ENCODE peak calls at places on chromosomes 2 and 18, in seven cellular contexts. Q, X, R, I, W, F and K are unnamed samples. For H3K4me1, the result is how much of the 10 kb centered on the place peaks cover.

GRCh38 chr2:174759381-174760064 is 4.7 kb downstream of the CHRNA1 start:
- DNase-seq in I (no peak), X (no peak), W (no peak), R (no peak), Q (no peak), F (no peak), K (no peak)

GRCh38 chr2:46381263-46381849 is 84.1 kb downstream of the EPAS1 start:
- DNase-seq in R (no peak), F (no peak), W (no peak), X (no peak), I (no peak), Q (peak), K (no peak)

GRCh38 chr2:171957061-171957460 is 34.8 kb downstream of the HAT1 start:
- DNase-seq in Q (no peak), X (no peak), F (peak), R (no peak), I (no peak), W (no peak), K (no peak)

GRCh38 chr18:57837917-57838548 is 34.9 kb upstream of the ATP8B1 start:
- DNase-seq in W (no peak), R (no peak), X (peak), F (no peak), I (no peak), Q (peak), K (peak)

GRCh38 chr18:70216788-70217187 is 11.3 kb upstream of the RTTN start:
- DNase-seq in W (no peak), Q (peak), I (no peak), F (no peak), X (no peak), R (no peak), K (no peak)

GRCh38 chr2:177592397-177592796 is 199.8 kb downstream of the AGPS start:
- DNase-seq in R (no peak), X (no peak), I (no peak), F (no peak), W (no peak), Q (no peak), K (no peak)

GRCh38 chr18:13136689-13137040 is 81.9 kb upstream of the LDLRAD4 start:
- DNase-seq in Q (no peak), W (no peak), I (no peak), F (no peak), X (no peak), R (no peak), K (peak)

GRCh38 chr2:168427451-168427850 is 28.6 kb upstream of the CERS6 start:
- DNase-seq in Q (peak), F (no peak), W (no peak), I (no peak), X (no peak), R (no peak), K (no peak)

GRCh38 chr2:134348239-134348638 is 94.4 kb downstream of the MGAT5 start:
- DNase-seq in I (no peak), X (no peak), F (no peak), Q (peak), R (no peak), W (no peak), K (no peak)

GRCh38 chr2:230877131-230877736 is 12.5 kb downstream of the ITM2C start:
- DNase-seq in X (peak), Q (no peak), R (no peak), F (no peak), I (no peak), W (no peak), K (no peak)

GRCh38 chr2:104746299-104746698 is 107.6 kb upstream of the POU3F3 start:
- DNase-seq in R (no peak), F (no peak), I (no peak), Q (no peak), W (no peak), X (no peak), K (no peak)

GRCh38 chr2:26401739-26402541 is at the start of gene DRC1:
- DNase-seq in R (peak), F (no peak), Q (peak), W (no peak), I (peak), X (no peak), K (peak)

GRCh38 chr18:47944972-47945843 is 14.7 kb upstream of the SMAD2 start:
- DNase-seq in X (no peak), Q (peak), W (no peak), R (peak), I (no peak), F (peak), K (no peak)

GRCh38 chr2:198371902-198372611 is 567.7 kb downstream of the PLCL1 start:
- DNase-seq in R (no peak), W (no peak), I (no peak), Q (no peak), F (no peak), X (no peak), K (no peak)

GRCh38 chr2:18149660-18150246 is 271.3 kb downstream of the KCNS3 start:
- DNase-seq in I (no peak), Q (peak), W (peak), R (no peak), X (no peak), F (peak), K (no peak)

GRCh38 chr2:20491739-20492531 is 45.1 kb downstream of the RHOB start:
- DNase-seq in F (peak), I (no peak), X (no peak), R (no peak), W (peak), Q (no peak), K (no peak)

GRCh38 chr2:13616059-13616458 is 899.3 kb downstream of the TRIB2 start:
- DNase-seq in I (no peak), R (no peak), Q (no peak), W (no peak), F (no peak), X (no peak), K (no peak)

GRCh38 chr2:121297217-121297830 is 12.3 kb upstream of the TFCP2L1 start:
- DNase-seq in F (peak), Q (peak), X (no peak), R (peak), I (peak), W (peak), K (peak)

GRCh38 chr2:177771191-177771590 is 301.4 kb downstream of the PDE11A start:
- DNase-seq in W (peak), Q (no peak), I (no peak), R (no peak), F (peak), X (no peak), K (no peak)

GRCh38 chr18:74413811-74414210 is 43.3 kb downstream of the DIPK1C start:
- DNase-seq in X (no peak), R (no peak), W (no peak), F (no peak), Q (no peak), I (no peak), K (no peak)

GRCh38 chr2:8680931-8681760 is 710 bp upstream of the ID2 start:
- DNase-seq in W (peak), X (peak), R (peak), Q (peak), F (peak), I (peak), K (peak)

GRCh38 chr2:190649798-190650390 is 1.0 kb downstream of the NAB1 start:
- DNase-seq in F (peak), R (no peak), I (no peak), W (no peak), Q (peak), X (no peak), K (peak)

GRCh38 chr2:190651413-190651812 is 2.5 kb downstream of the NAB1 start:
- DNase-seq in Q (no peak), W (no peak), R (no peak), I (no peak), X (no peak), F (no peak), K (no peak)

GRCh38 chr2:190648289-190649034 is 421 bp upstream of the NAB1 start:
- DNase-seq in Q (peak), I (peak), X (peak), R (peak), W (peak), F (peak), K (peak)

GRCh38 chr2:190646780-190647626 is 1.9 kb upstream of the NAB1 start:
- DNase-seq in I (no peak), F (no peak), X (no peak), R (no peak), Q (no peak), W (no peak), K (peak)

DNA sequence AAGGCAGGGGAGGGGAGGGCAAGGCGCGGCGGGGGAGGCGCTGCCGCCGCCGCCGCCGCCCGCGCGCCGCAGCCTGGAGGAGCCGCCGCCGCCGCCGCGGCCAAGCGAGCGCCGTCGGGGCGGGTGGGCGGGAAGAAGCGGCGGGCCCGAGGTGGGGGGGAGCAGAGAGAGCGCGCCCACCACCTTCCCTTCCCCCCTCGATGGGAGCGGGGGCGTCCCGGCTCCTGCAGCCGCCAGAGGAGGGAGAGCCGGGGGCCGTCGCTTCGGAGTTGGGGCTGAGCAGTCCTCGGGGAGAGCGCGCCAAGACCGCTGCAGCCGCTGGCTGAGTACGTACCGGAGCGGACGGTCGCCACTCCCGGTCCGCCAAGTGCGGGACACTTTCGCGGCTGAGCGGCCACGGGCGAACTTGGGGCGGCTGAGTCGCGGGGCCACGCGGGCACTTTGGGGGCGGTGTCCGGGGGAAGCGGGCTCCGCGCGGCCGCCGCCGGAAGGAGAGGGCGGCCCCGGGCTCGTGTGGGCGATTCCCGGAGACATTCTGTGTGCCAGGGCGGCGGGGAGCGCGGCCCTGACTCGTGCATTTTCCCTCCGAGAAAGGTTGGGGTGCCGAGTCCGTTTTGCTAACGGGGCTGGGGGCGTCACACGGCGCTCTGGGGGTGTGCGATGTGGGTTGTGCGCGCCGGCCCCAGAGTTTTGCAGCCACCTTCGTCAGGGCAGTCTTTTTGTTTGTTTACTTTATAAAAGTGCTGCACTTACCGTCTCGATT is at the start of gene NAB1:
- DNase-seq in R (peak), X (peak), Q (peak), F (peak), I (peak), W (no peak), K (peak)
- TF ChIP-seq POLR2A in R (peak), X (no peak), Q (peak), F (no peak), I (no peak), W (no peak), K (no peak)

DNA sequence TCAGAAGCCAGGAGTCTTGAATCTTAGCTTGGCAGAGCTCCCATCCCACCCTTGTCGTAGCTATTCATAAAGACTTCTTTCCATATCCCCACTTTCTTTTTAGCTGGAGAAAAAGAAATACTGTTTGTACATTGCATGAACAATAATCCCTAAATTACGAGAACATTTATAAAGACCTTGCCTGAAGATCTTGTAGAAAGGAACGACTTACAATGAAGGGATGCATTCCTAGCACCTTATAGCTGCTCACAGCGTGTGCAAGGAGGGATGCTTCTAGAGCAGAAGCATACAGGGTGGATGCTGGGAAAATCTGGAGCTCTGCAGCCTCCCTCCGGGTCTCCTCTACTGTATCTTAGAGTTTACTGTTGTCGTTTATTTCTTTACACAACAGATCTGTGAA is 13.6 kb downstream of the EFR3B start:
- DNase-seq in F (no peak), R (no peak), X (no peak), I (no peak), W (no peak), Q (no peak), K (no peak)
- H3K4me3 ChIP-seq in F (no peak), R (no peak), X (no peak), I (no peak), W (no peak), Q (no peak), K (no peak)

DNA sequence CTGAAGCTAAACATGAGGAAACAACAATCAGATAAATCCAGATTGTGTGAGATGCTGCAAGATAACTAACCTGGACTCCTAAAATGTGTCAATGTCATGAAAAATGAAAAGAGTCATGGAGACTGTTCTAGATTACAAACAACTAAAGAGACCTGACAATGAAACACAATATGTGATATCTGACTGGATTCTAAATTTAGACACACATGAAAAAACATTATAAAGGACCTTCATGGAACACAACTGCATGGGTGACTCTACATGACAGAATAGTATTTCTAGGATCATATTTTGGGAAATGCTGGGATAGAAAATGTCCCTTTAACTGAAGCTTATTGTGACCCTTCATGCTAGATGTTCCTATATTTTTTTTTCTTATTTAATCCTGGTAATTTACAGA is 18.5 kb upstream of the SPTBN1 start:
- DNase-seq in I (no peak), R (no peak), Q (no peak), X (no peak), W (no peak), F (no peak), K (no peak)
- H3K4me1 ChIP-seq in I (under half), R (under half), Q (under half), X (under half), W (under half), F (under half), K (under half)

DNA sequence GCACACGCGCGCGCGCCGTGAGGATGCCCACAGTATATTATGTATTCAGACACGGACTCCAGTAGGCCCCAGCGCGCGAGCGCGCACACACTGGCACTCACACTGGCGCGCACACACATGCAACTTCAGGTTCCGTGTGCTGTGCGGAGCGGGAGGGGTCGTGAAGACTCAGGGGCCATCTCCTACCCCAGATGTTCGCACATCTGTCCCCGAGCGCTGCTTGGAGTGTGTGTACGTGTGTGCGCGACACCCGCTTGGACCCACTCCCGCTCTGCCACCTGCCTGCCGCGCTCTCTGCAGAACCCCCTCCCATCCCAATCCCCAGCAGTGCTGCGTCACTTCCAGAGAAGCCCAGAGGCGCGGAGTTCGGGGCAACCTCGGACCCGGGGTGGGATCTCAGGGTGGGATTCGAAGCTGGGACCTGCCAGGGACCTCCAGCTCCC is 2.6 kb downstream of the NRP2 start:
- DNase-seq in W (no peak), F (no peak), I (no peak), X (no peak), R (no peak), Q (peak), K (no peak)
- TF ChIP-seq POLR2A in W (no peak), F (no peak), I (no peak), X (no peak), R (no peak), Q (no peak), K (no peak)

GRCh38 chr2:190467575-190468083 is 59.5 kb downstream of the MFSD6 start:
- DNase-seq in Q (peak), R (no peak), W (no peak), F (no peak), I (no peak), X (no peak), K (peak)
- H3K4me3 ChIP-seq in Q (no peak), R (no peak), W (no peak), F (no peak), I (no peak), X (no peak), K (no peak)